ENCODE peak calls at places on chromosomes 13 and 19, in nine cellular contexts. X is RPMI7951; L is COR-L47; V is T-helper 9 cell; C is activated CD4-positive, CD25-positive, alpha-beta regulatory T cell; U is activated gamma-delta T cell treated with anti-CD3 and anti-CD28 coated beads, Interleukin-2, amount 50 U/mL, for 16 hours; T is nephron progenitor cell; Y is GF-D8; Q is stimulated activated CD8-positive, alpha-beta memory T cell treated with anti-CD3 and anti-CD28 coated beads, Interleukin-4, amount 100 ng/mL, for 1 hour. B is an unnamed sample.

GRCh38 chr19:34253711-34254551 is 423 bp upstream of the GARRE1 start:
- DNase-seq in X (no peak), L (peak), V (no peak), C (peak), U (no peak), T (peak), Y (no peak), Q (no peak), B (peak)

GRCh38 chr19:54430306-54431254 is 15.3 kb downstream of the TTYH1 start:
- DNase-seq in X (no peak), L (peak), V (peak), C (no peak), U (no peak), T (peak), Y (no peak), Q (no peak), B (peak)

GRCh38 chr13:38135590-38135989 is 214.1 kb upstream of the UFM1 start:
- DNase-seq in X (no peak), L (no peak), V (no peak), C (no peak), U (no peak), T (no peak), Y (no peak), Q (no peak), B (no peak)

GRCh38 chr19:920051-920857 is 3.1 kb downstream of the KISS1R start:
- DNase-seq in X (peak), L (peak), V (peak), C (peak), U (no peak), T (peak), Y (no peak), Q (peak), B (peak)

GRCh38 chr19:39400997-39401548 is 5.6 kb upstream of the ZFP36 start:
- DNase-seq in X (no peak), L (no peak), V (no peak), C (no peak), U (no peak), T (no peak), Y (no peak), Q (peak), B (no peak)

GRCh38 chr19:46021531-46022041 is 1.3 kb downstream of the PGLYRP1 start:
- DNase-seq in X (no peak), L (peak), V (no peak), C (no peak), U (no peak), T (no peak), Y (no peak), Q (no peak), B (no peak)

GRCh38 chr13:73065665-73066350 is 7.0 kb downstream of the KLF5 start:
- DNase-seq in X (no peak), L (peak), V (no peak), C (no peak), U (no peak), T (no peak), Y (no peak), Q (no peak), B (no peak)

GRCh38 chr13:95678967-95679366 is 2.0 kb downstream of the DNAJC3 start:
- DNase-seq in X (no peak), L (no peak), V (no peak), C (no peak), U (no peak), T (no peak), Y (no peak), Q (no peak), B (no peak)

GRCh38 chr19:38693380-38694223 is 46.2 kb downstream of the ACTN4 start:
- DNase-seq in X (peak), L (no peak), V (peak), C (no peak), U (peak), T (peak), Y (peak), Q (peak), B (peak)

GRCh38 chr19:1366899-1367870 is 16.5 kb upstream of the NDUFS7 start:
- DNase-seq in X (no peak), L (no peak), V (no peak), C (no peak), U (no peak), T (no peak), Y (peak), Q (no peak), B (no peak)

GRCh38 chr13:80033286-80033685 is 307.6 kb downstream of the SPRY2 start:
- DNase-seq in X (peak), L (no peak), V (no peak), C (no peak), U (no peak), T (no peak), Y (no peak), Q (no peak), B (no peak)

GRCh38 chr13:49395416-49396277 is 48.2 kb downstream of the CAB39L start:
- DNase-seq in X (no peak), L (no peak), V (no peak), C (no peak), U (no peak), T (no peak), Y (no peak), Q (no peak), B (no peak)

B was measured in stimulated activated effector memory CD8-positive, alpha-beta T cell treated with anti-CD3 and anti-CD28 coated beads, Interleukin-12 subunit alpha, Interleukin-12 subunit beta, amount 100 ng/mL, for 72 hours.